ENCODE peak calls at places on chromosomes 11 and 22, in nine cellular contexts. C, T, Z, G, P, J, S, V and Y are unnamed samples.

GRCh38 chr11:116661056-116661455 is 111.7 kb downstream of the BUD13 start:
- DNase-seq in P (no peak), J (peak), S (no peak), C (no peak), V (no peak), G (no peak), T (no peak), Z (no peak), Y (no peak)

GRCh38 chr11:78000193-78000592 is 5.7 kb upstream of the INTS4 start:
- DNase-seq in V (peak), C (no peak), J (peak), Z (peak), S (peak), T (peak), P (peak), G (peak), Y (peak)

GRCh38 chr22:39251762-39252460 is 7.1 kb upstream of the PDGFB start:
- DNase-seq in G (no peak), T (no peak), J (no peak), Z (no peak), P (no peak), S (no peak), V (no peak), C (no peak), Y (no peak)

GRCh38 chr11:19326499-19326898 is 85.8 kb upstream of the E2F8 start:
- DNase-seq in P (peak), T (no peak), V (peak), S (peak), J (no peak), G (no peak), Z (peak), C (no peak), Y (peak)

GRCh38 chr11:105149477-105149876 is 9.9 kb upstream of the CARD18 start:
- DNase-seq in V (no peak), C (no peak), Z (no peak), P (no peak), J (no peak), S (no peak), G (no peak), T (no peak), Y (no peak)

GRCh38 chr11:2745511-2745910 is 45.7 kb upstream of the KCNQ1OT1 start:
- DNase-seq in V (no peak), Z (no peak), T (no peak), J (no peak), S (no peak), P (no peak), C (no peak), G (no peak), Y (no peak)

GRCh38 chr11:39021542-39021941 is 2423.5 kb upstream of the RAG2 start:
- DNase-seq in T (no peak), J (no peak), V (no peak), S (no peak), Z (no peak), G (no peak), P (no peak), C (no peak), Y (no peak)

GRCh38 chr11:73866095-73866579 is 10.5 kb downstream of the COA4 start:
- DNase-seq in Z (peak), S (peak), V (peak), T (no peak), P (no peak), G (no peak), J (no peak), C (no peak), Y (no peak)

GRCh38 chr11:69074375-69074774 is 25.6 kb downstream of the TPCN2 start:
- DNase-seq in Z (no peak), J (no peak), T (no peak), S (no peak), P (no peak), G (no peak), V (no peak), C (no peak), Y (no peak)

GRCh38 chr11:66417000-66417399 is 3.8 kb upstream of the NPAS4 start:
- DNase-seq in C (no peak), S (no peak), V (no peak), J (no peak), P (no peak), Z (no peak), G (no peak), T (no peak), Y (no peak)

GRCh38 chr11:66419825-66420224 is 1.0 kb upstream of the NPAS4 start:
- DNase-seq in V (no peak), Z (no peak), G (no peak), J (no peak), T (no peak), P (no peak), S (no peak), C (no peak), Y (peak)

GRCh38 chr11:66418986-66419308 is 1.9 kb upstream of the NPAS4 start:
- DNase-seq in Z (no peak), S (no peak), G (no peak), V (no peak), J (no peak), C (no peak), P (no peak), T (no peak), Y (no peak)

GRCh38 chr11:66420671-66421476 is at the start of gene NPAS4:
- DNase-seq in P (no peak), S (no peak), T (no peak), V (no peak), G (no peak), C (no peak), J (no peak), Z (no peak), Y (no peak)

GRCh38 chr11:66418168-66418985 is 2.5 kb upstream of the NPAS4 start:
- DNase-seq in S (peak), P (peak), Z (peak), J (peak), G (peak), C (peak), T (no peak), V (peak), Y (peak)
- TF ChIP-seq CTCF in S (peak), P (peak), Z (peak), J (peak), G (no peak), C (no peak), T (no peak), V (peak), Y (peak)

DNA sequence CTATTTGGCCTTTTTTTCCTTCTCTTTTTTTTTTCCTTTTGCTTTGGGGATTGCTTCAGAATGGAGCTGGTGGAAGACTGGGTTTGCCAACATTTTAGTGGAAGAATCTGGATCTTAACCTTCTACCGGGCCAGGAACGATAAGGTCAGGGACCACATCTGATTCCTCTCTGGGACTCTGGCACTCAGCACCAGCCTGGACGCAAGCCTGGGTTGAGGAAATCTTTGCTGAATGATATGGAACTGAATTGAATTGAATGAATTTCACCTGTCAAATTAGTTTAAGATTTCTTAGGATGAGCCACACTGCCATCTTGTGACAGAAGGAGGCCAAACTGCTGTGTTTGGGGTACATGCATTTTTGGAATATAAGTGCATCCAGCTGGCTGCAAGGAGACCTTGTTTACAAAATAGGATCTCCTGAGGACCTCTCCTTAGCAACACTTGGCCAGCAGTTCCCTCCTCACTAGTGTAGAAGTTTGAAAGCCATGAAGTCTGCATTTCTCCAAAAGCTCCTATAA is 30.4 kb downstream of the TPBGL start:
- DNase-seq in C (peak), P (no peak), V (peak), Z (peak), J (no peak), S (peak), G (no peak), T (no peak), Y (no peak)
- TF ChIP-seq CTCF in C (no peak), P (peak), V (peak), Z (peak), J (peak), S (peak), G (no peak), T (peak), Y (peak)

GRCh38 chr11:22082178-22082577 is 110.7 kb upstream of the ANO5 start:
- DNase-seq in S (no peak), G (no peak), C (no peak), Z (no peak), J (no peak), T (no peak), V (no peak), P (no peak), Y (no peak)

GRCh38 chr11:22089609-22090008 is 103.3 kb upstream of the ANO5 start:
- DNase-seq in J (no peak), S (no peak), G (no peak), V (no peak), Z (no peak), T (no peak), P (no peak), C (no peak), Y (no peak)

GRCh38 chr11:22079133-22079847 is 113.6 kb upstream of the ANO5 start:
- DNase-seq in Z (no peak), S (no peak), T (no peak), P (no peak), C (no peak), V (no peak), G (no peak), J (peak), Y (no peak)

GRCh38 chr11:22082788-22083187 is 110.1 kb upstream of the ANO5 start:
- DNase-seq in J (no peak), V (no peak), P (no peak), T (no peak), Z (no peak), C (no peak), S (no peak), G (no peak), Y (no peak)

DNA sequence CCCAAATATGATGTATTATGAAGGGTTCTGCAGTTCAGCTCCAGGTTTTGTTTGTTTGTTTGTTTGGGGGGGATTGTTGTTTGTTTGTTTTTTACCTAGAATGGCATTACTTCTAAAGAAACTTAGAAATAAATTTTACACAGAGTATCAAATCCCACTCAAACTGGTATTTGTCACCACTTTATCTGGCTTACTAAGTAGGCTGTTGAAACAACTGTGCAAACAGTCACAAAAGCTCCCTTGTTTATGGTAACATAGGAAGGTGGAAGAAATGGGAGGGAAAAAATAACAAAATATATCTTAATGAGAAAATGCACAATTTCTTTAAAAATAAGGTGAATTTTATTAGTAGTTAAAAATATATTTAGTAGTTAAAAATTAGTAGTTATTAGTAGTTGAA is 108.3 kb upstream of the ANO5 start:
- DNase-seq in J (no peak), C (no peak), Z (no peak), T (no peak), P (no peak), V (no peak), S (no peak), G (no peak), Y (no peak)
- TF ChIP-seq CTCF in J (no peak), C (no peak), Z (no peak), T (no peak), P (no peak), V (no peak), S (no peak), G (no peak), Y (no peak)

GRCh38 chr11:67160872-67161783 is 42.1 kb downstream of the KDM2A start:
- DNase-seq in J (no peak), V (no peak), C (no peak), P (no peak), G (no peak), S (peak), Z (peak), T (no peak), Y (no peak)
- TF ChIP-seq CTCF in J (no peak), V (no peak), C (no peak), P (no peak), G (no peak), S (no peak), Z (no peak), T (peak), Y (no peak)